ENCODE peak calls at places on chromosomes 2 and 18, in six cellular contexts. G, F, R, D, K and N are unnamed samples.

GRCh38 chr18:10530852-10531251 is 5.0 kb downstream of the NAPG start:
- DNase-seq in G (no peak), F (no peak), R (no peak), D (no peak), K (peak), N (peak)

GRCh38 chr2:104855174-104856085 is 1.5 kb downstream of the POU3F3 start:
- DNase-seq in G (no peak), F (no peak), R (no peak), D (no peak), K (no peak), N (no peak)

GRCh38 chr2:112750560-112750843 is 13.9 kb downstream of the CKAP2L start:
- DNase-seq in G (peak), F (no peak), R (no peak), D (no peak), K (no peak), N (peak)

GRCh38 chr2:61193670-61194561 is 31.9 kb downstream of the C2orf74 start:
- DNase-seq in G (no peak), F (no peak), R (no peak), D (no peak), K (peak), N (peak)

GRCh38 chr2:143284087-143284675 is 155.0 kb downstream of the ARHGAP15 start:
- DNase-seq in G (peak), F (no peak), R (peak), D (no peak), K (peak), N (peak)

GRCh38 chr18:3526421-3527354 is 76.7 kb downstream of the TGIF1 start:
- DNase-seq in G (peak), F (no peak), R (peak), D (peak), K (peak), N (no peak)

GRCh38 chr2:66322481-66322880 is 112.4 kb upstream of the MEIS1 start:
- DNase-seq in G (no peak), F (no peak), R (no peak), D (no peak), K (no peak), N (no peak)

GRCh38 chr2:39523308-39524044 is 86.4 kb upstream of the MAP4K3 start:
- DNase-seq in G (peak), F (no peak), R (peak), D (peak), K (peak), N (peak)

GRCh38 chr18:36402765-36403396 is 105.4 kb downstream of the FHOD3 start:
- DNase-seq in G (no peak), F (no peak), R (peak), D (peak), K (no peak), N (peak)

GRCh38 chr2:151760139-151760650 is 25.9 kb upstream of the NEB start:
- DNase-seq in G (peak), F (no peak), R (no peak), D (no peak), K (peak), N (peak)

GRCh38 chr2:1881998-1882397 is 137.7 kb upstream of the PXDN start:
- DNase-seq in G (no peak), F (no peak), R (no peak), D (no peak), K (no peak), N (no peak)

GRCh38 chr18:59865241-59865986 is 34.4 kb upstream of the PMAIP1 start:
- DNase-seq in G (no peak), F (no peak), R (no peak), D (no peak), K (peak), N (no peak)

GRCh38 chr18:22031581-22031980 is 137.8 kb upstream of the GATA6 start:
- DNase-seq in G (no peak), F (no peak), R (no peak), D (no peak), K (no peak), N (peak)

GRCh38 chr18:63158676-63159291 is 160.8 kb downstream of the BCL2 start:
- DNase-seq in G (no peak), F (no peak), R (no peak), D (no peak), K (no peak), N (no peak)

GRCh38 chr2:28633739-28634138 is 117.9 kb upstream of the PPP1CB start:
- DNase-seq in G (peak), F (no peak), R (no peak), D (peak), K (no peak), N (peak)

GRCh38 chr2:71782323-71782722 is 329.0 kb downstream of the DYSF start:
- DNase-seq in G (no peak), F (no peak), R (no peak), D (no peak), K (no peak), N (no peak)

GRCh38 chr2:42307180-42307579 is 53.8 kb downstream of the COX7A2L start:
- DNase-seq in G (no peak), F (no peak), R (no peak), D (no peak), K (no peak), N (no peak)